ENCODE peak calls at places on chromosome 1, in nine cellular contexts. M is CD8-positive, alpha-beta T cell; C is activated T-helper 1 cell treated with Interleukin-2 at 50 U/mL for 16 hours; N is NCI-H1417; S is kidney; K is dorsolateral prefrontal cortex; R is renal cortical epithelial cell; H is NCI-H226; T is GM23248. A is an unnamed sample.

GRCh38 chr1:30822966-30823581 is 65.5 kb upstream of the LAPTM5 start:
- DNase-seq in M (no peak), H (no peak), R (peak), S (no peak), C (no peak), N (no peak), T (peak), K (no peak), A (no peak)

GRCh38 chr1:244204004-244204403 is 152.9 kb downstream of the ZBTB18 start:
- DNase-seq in T (no peak), H (no peak), N (no peak), K (no peak), C (no peak), S (no peak), R (no peak), M (no peak), A (no peak)

GRCh38 chr1:180310095-180310494 is 80.0 kb downstream of the LHX4 start:
- DNase-seq in T (peak), M (no peak), C (no peak), K (no peak), S (no peak), N (no peak), R (peak), H (peak), A (no peak)

GRCh38 chr1:29722598-29722997 is 486.3 kb downstream of the PTPRU start:
- DNase-seq in C (no peak), T (no peak), M (no peak), H (no peak), S (no peak), N (no peak), K (no peak), R (no peak), A (no peak)

GRCh38 chr1:39574646-39575045 is 1.9 kb downstream of the PABPC4 start:
- DNase-seq in M (no peak), K (no peak), S (no peak), C (no peak), N (no peak), H (no peak), R (no peak), T (peak), A (peak)

GRCh38 chr1:206041640-206042039 is 11.3 kb upstream of the RHEX start:
- DNase-seq in S (peak), K (no peak), T (no peak), R (peak), H (no peak), C (no peak), M (no peak), N (peak), A (peak)

GRCh38 chr1:109897244-109897955 is 13.2 kb upstream of the CSF1 start:
- DNase-seq in S (no peak), C (no peak), N (no peak), K (no peak), R (no peak), M (no peak), H (no peak), T (peak), A (no peak)

GRCh38 chr1:20124451-20125057 is 5.2 kb upstream of the PLA2G2D start:
- DNase-seq in R (peak), S (no peak), C (no peak), K (no peak), T (peak), H (peak), M (no peak), N (no peak), A (peak)

GRCh38 chr1:211329764-211330201 is 3.1 kb downstream of the TRAF5 start:
- DNase-seq in R (no peak), N (no peak), S (no peak), M (no peak), T (no peak), C (no peak), H (no peak), K (no peak), A (no peak)

GRCh38 chr1:155979525-155980343 is 1.4 kb upstream of the ARHGEF2 start:
- DNase-seq in M (no peak), H (peak), T (peak), K (no peak), N (no peak), C (no peak), S (no peak), R (no peak), A (no peak)

GRCh38 chr1:53314096-53314495 is 13.8 kb downstream of the LRP8 start:
- DNase-seq in H (no peak), M (no peak), N (no peak), C (no peak), R (no peak), T (no peak), S (peak), K (no peak), A (no peak)

GRCh38 chr1:46747683-46748288 is 28.9 kb upstream of the EFCAB14 start:
- DNase-seq in S (no peak), K (no peak), N (peak), C (no peak), T (peak), R (peak), H (peak), M (no peak), A (peak)

GRCh38 chr1:205600085-205600484 is 31.7 kb downstream of the ELK4 start:
- DNase-seq in M (no peak), C (no peak), R (peak), H (no peak), K (no peak), T (peak), N (no peak), S (no peak), A (peak)

GRCh38 chr1:77048615-77049005 is 170.6 kb downstream of the PIGK start:
- DNase-seq in K (no peak), S (no peak), T (no peak), R (no peak), C (no peak), M (no peak), H (no peak), N (no peak), A (no peak)

GRCh38 chr1:98172578-98172977 is 251.7 kb upstream of the DPYD start:
- DNase-seq in K (no peak), H (no peak), M (no peak), T (no peak), C (no peak), R (peak), N (no peak), S (no peak), A (no peak)

GRCh38 chr1:31625561-31626272 is 8.2 kb downstream of the HCRTR1 start:
- DNase-seq in H (peak), K (no peak), N (no peak), R (peak), C (no peak), T (peak), M (no peak), S (no peak), A (no peak)

GRCh38 chr1:206143537-206144155 is 26.5 kb upstream of the AVPR1B start:
- DNase-seq in H (no peak), C (no peak), N (no peak), S (no peak), K (no peak), M (no peak), R (no peak), T (no peak), A (no peak)